ENCODE peak calls at places on chromosomes 13 and 19, in ten cellular contexts. Q is HT1080; C is cardiac muscle cell; H is stimulated activated CD8-positive, alpha-beta memory T cell treated with anti-CD3 and anti-CD28 coated beads, Interleukin-12 subunit alpha, Interleukin-12 subunit beta, amount 100 ng/mL, for 4 hours; D is HEK293T; L is activated CD8-positive, alpha-beta T cell treated with anti-CD3 and anti-CD28 coated beads, Interleukin-2, amount 10 ng/mL, durations not matched to agents 7 days and 5 days; R is stimulated activated CD4-positive, alpha-beta T cell treated with anti-CD3 and anti-CD28 coated beads, Interleukin-15, amount 100 ng/mL, for 1 hour; S is left kidney; K is astrocyte; N is T-cell. U is an unnamed sample.

GRCh38 chr19:15249912-15250634 is 17.8 kb upstream of the EPHX3 start:
- DNase-seq in Q (peak; percentile 84), C (peak; percentile 94), H (no peak), D (no peak), L (no peak), R (no peak), S (peak; percentile 92), K (peak; percentile 88), N (no peak), U (peak; percentile 86)

GRCh38 chr19:44003461-44004134 is 841 bp downstream of the ZNF230 start:
- DNase-seq in Q (peak; percentile 18), C (peak; percentile 19), H (no peak), D (peak; percentile 6), L (peak; percentile 35), R (no peak), S (peak; percentile 37), K (no peak), N (no peak), U (no peak)

GRCh38 chr19:41298327-41298964 is 11.5 kb upstream of the CCDC97 start:
- DNase-seq in Q (peak; percentile 62), C (peak; percentile 85), H (no peak), D (no peak), L (peak; percentile 51), R (no peak), S (peak; percentile 63), K (peak; percentile 71), N (peak; percentile 16), U (peak; percentile 77)

GRCh38 chr13:106350208-106350607 is 185.3 kb downstream of the EFNB2 start:
- DNase-seq in Q (no peak), C (no peak), H (no peak), D (no peak), L (no peak), R (no peak), S (peak; percentile 39), K (no peak), N (no peak), U (no peak)

GRCh38 chr19:57850553-57851017 is 926 bp downstream of the ZNF587 start:
- DNase-seq in Q (peak; percentile 54), C (peak; percentile 42), H (no peak), D (no peak), L (peak; percentile 24), R (no peak), S (peak; percentile 79), K (peak; percentile 76), N (no peak), U (no peak)

GRCh38 chr13:80126382-80127068 is 214.4 kb downstream of the SPRY2 start:
- DNase-seq in Q (no peak), C (no peak), H (no peak), D (no peak), L (no peak), R (no peak), S (peak; percentile 37), K (no peak), N (no peak), U (no peak)

GRCh38 chr19:38035515-38036495 is 128.8 kb downstream of the SIPA1L3 start:
- DNase-seq in Q (peak; percentile 57), C (peak; percentile 38), H (no peak), D (no peak), L (no peak), R (no peak), S (peak; percentile 70), K (peak; percentile 70), N (no peak), U (no peak)

GRCh38 chr19:57167385-57167784 is at the start of gene DUXA:
- DNase-seq in Q (no peak), C (no peak), H (no peak), D (no peak), L (no peak), R (no peak), S (no peak), K (no peak), N (no peak), U (no peak)

GRCh38 chr19:12782174-12782423 is 6.7 kb upstream of the HOOK2 start:
- DNase-seq in Q (no peak), C (no peak), H (no peak), D (no peak), L (no peak), R (no peak), S (no peak), K (no peak), N (no peak), U (no peak)

GRCh38 chr19:719081-719512 is 10.4 kb downstream of the PALM start:
- DNase-seq in Q (no peak), C (peak; percentile 66), H (no peak), D (no peak), L (no peak), R (no peak), S (peak; percentile 77), K (no peak), N (no peak), U (peak; percentile 84)

GRCh38 chr19:45972081-45972943 is 1.4 kb downstream of the NOVA2 start:
- DNase-seq in Q (no peak), C (no peak), H (no peak), D (no peak), L (no peak), R (no peak), S (peak; percentile 18), K (no peak), N (peak; percentile 4), U (no peak)

GRCh38 chr13:85737952-85738351 is 61.3 kb downstream of the SLITRK6 start:
- DNase-seq in Q (peak; percentile 8), C (no peak), H (no peak), D (no peak), L (no peak), R (no peak), S (no peak), K (no peak), N (no peak), U (no peak)

GRCh38 chr13:21322304-21322965 is 136.7 kb downstream of the ZDHHC20 start:
- DNase-seq in Q (no peak), C (no peak), H (no peak), D (no peak), L (no peak), R (no peak), S (no peak), K (no peak), N (no peak), U (no peak)

GRCh38 chr13:34750078-34750703 is 191.9 kb upstream of the NBEA start:
- DNase-seq in Q (no peak), C (peak; percentile 66), H (no peak), D (no peak), L (no peak), R (no peak), S (peak; percentile 92), K (peak; percentile 8), N (no peak), U (no peak)

GRCh38 chr13:34749046-34749445 is 193.0 kb upstream of the NBEA start:
- DNase-seq in Q (no peak), C (no peak), H (no peak), D (no peak), L (no peak), R (no peak), S (peak; percentile 25), K (no peak), N (no peak), U (no peak)

GRCh38 chr13:74194856-74195255 is 60.7 kb upstream of the KLF12 start:
- DNase-seq in Q (no peak), C (no peak), H (no peak), D (no peak), L (no peak), R (no peak), S (no peak), K (no peak), N (no peak), U (no peak)

GRCh38 chr19:33407716-33408115 is 34.2 kb downstream of the CEBPG start:
- DNase-seq in Q (no peak), C (no peak), H (no peak), D (no peak), L (no peak), R (no peak), S (no peak), K (no peak), N (no peak), U (no peak)

GRCh38 chr13:33817513-33817842 is 471 bp upstream of the RFC3 start:
- DNase-seq in Q (no peak), C (peak; percentile 8), H (no peak), D (no peak), L (no peak), R (no peak), S (no peak), K (peak; percentile 0), N (no peak), U (no peak)

GRCh38 chr19:6433165-6433564 is 398 bp downstream of the SLC25A41 start:
- DNase-seq in Q (no peak), C (no peak), H (no peak), D (no peak), L (no peak), R (no peak), S (no peak), K (no peak), N (no peak), U (no peak)

GRCh38 chr13:97798171-97798821 is 155.2 kb upstream of the IPO5 start:
- DNase-seq in Q (no peak), C (peak; percentile 59), H (no peak), D (no peak), L (no peak), R (no peak), S (peak; percentile 42), K (no peak), N (no peak), U (no peak)

GRCh38 chr19:30745476-30745985 is 373.3 kb downstream of the ZNF536 start:
- DNase-seq in Q (no peak), C (no peak), H (no peak), D (no peak), L (no peak), R (no peak), S (no peak), K (no peak), N (no peak), U (no peak)

GRCh38 chr13:72696590-72696989 is 30.8 kb downstream of the MZT1 start:
- DNase-seq in Q (no peak), C (peak; percentile 34), H (no peak), D (no peak), L (no peak), R (no peak), S (no peak), K (peak; percentile 10), N (no peak), U (no peak)

GRCh38 chr13:110012102-110012739 is 225.8 kb upstream of the IRS2 start:
- DNase-seq in Q (peak; percentile 98), C (peak; percentile 97), H (no peak), D (no peak), L (no peak), R (no peak), S (no peak), K (peak; percentile 100), N (no peak), U (no peak)

GRCh38 chr19:10828981-10829821 is 6.8 kb downstream of the TMED1 start:
- DNase-seq in Q (no peak), C (no peak), H (no peak), D (no peak), L (no peak), R (no peak), S (no peak), K (no peak), N (no peak), U (no peak)

GRCh38 chr19:35135389-35135909 is 590 bp upstream of the LGI4 start:
- DNase-seq in Q (peak; percentile 64), C (peak; percentile 76), H (peak; percentile 38), D (peak; percentile 88), L (peak; percentile 78), R (peak; percentile 54), S (peak; percentile 93), K (peak; percentile 20), N (no peak), U (peak; percentile 95)

GRCh38 chr13:113545931-113546516 is 38.5 kb upstream of the TFDP1 start:
- DNase-seq in Q (no peak), C (no peak), H (no peak), D (no peak), L (no peak), R (no peak), S (no peak), K (no peak), N (no peak), U (peak; percentile 57)

U was measured in sciatic nerve.